ENCODE peak calls at places on chromosomes 3 and 15, in seven cellular contexts. G, J, R, T, M, Q and C are unnamed samples.

GRCh38 chr15:69610264-69610663 is 157.6 kb downstream of the RPLP1 start:
- DNase-seq in G (no peak), J (no peak), R (no peak), T (no peak), M (no peak), Q (no peak), C (no peak)

GRCh38 chr3:99879275-99879674 is 61.6 kb downstream of the CMSS1 start:
- DNase-seq in G (no peak), J (no peak), R (no peak), T (no peak), M (no peak), Q (no peak), C (no peak)

GRCh38 chr3:101677436-101678286 is 729 bp upstream of the ZBTB11 start:
- DNase-seq in G (peak), J (no peak), R (no peak), T (no peak), M (peak), Q (no peak), C (no peak)

GRCh38 chr3:10500717-10501663 is 4.4 kb downstream of the ATP2B2 start:
- DNase-seq in G (no peak), J (no peak), R (no peak), T (no peak), M (no peak), Q (no peak), C (no peak)

GRCh38 chr3:100893108-100893507 is 100.1 kb downstream of the ABI3BP start:
- DNase-seq in G (no peak), J (no peak), R (no peak), T (peak), M (no peak), Q (no peak), C (peak)

GRCh38 chr3:120171134-120171863 is 77.1 kb upstream of the GSK3B start:
- DNase-seq in G (no peak), J (no peak), R (no peak), T (no peak), M (no peak), Q (peak), C (no peak)

GRCh38 chr3:138124689-138125420 is 7.3 kb downstream of the A4GNT start:
- DNase-seq in G (no peak), J (no peak), R (no peak), T (peak), M (no peak), Q (peak), C (no peak)

GRCh38 chr3:4888913-4889846 is 90.1 kb upstream of the BHLHE40 start:
- DNase-seq in G (no peak), J (no peak), R (no peak), T (no peak), M (no peak), Q (peak), C (no peak)

GRCh38 chr3:42830437-42831320 is 21.4 kb downstream of the ACKR2 start:
- DNase-seq in G (no peak), J (no peak), R (no peak), T (peak), M (peak), Q (peak), C (no peak)

GRCh38 chr15:96264801-96265515 is 65.5 kb upstream of the NR2F2 start:
- DNase-seq in G (no peak), J (no peak), R (no peak), T (peak), M (no peak), Q (peak), C (no peak)

GRCh38 chr3:70065666-70066253 is 66.2 kb downstream of the SAMMSON start:
- DNase-seq in G (no peak), J (no peak), R (no peak), T (no peak), M (no peak), Q (no peak), C (no peak)

GRCh38 chr15:61537337-61537736 is 308.2 kb upstream of the RORA start:
- DNase-seq in G (no peak), J (no peak), R (no peak), T (no peak), M (no peak), Q (no peak), C (no peak)

GRCh38 chr3:51123531-51123930 is 261.6 kb upstream of the MANF start:
- DNase-seq in G (no peak), J (no peak), R (no peak), T (no peak), M (no peak), Q (no peak), C (no peak)

GRCh38 chr15:70271422-70272088 is 173.8 kb upstream of the TLE3 start:
- DNase-seq in G (peak), J (no peak), R (peak), T (peak), M (no peak), Q (peak), C (no peak)

GRCh38 chr3:195032106-195032759 is 238.7 kb downstream of the XXYLT1 start:
- DNase-seq in G (no peak), J (no peak), R (no peak), T (no peak), M (no peak), Q (no peak), C (no peak)

GRCh38 chr3:136818191-136818850 is 605 bp upstream of the SLC35G2 start:
- DNase-seq in G (peak), J (peak), R (peak), T (peak), M (peak), Q (peak), C (peak)

GRCh38 chr15:72338617-72339321 is 18.8 kb upstream of the CELF6 start:
- DNase-seq in G (peak), J (no peak), R (peak), T (no peak), M (no peak), Q (peak), C (no peak)

GRCh38 chr15:51132384-51133139 is 37.9 kb upstream of the TNFAIP8L3 start:
- DNase-seq in G (peak), J (no peak), R (peak), T (peak), M (peak), Q (peak), C (no peak)

GRCh38 chr15:45648521-45649200 is 13.8 kb downstream of the SQOR start:
- DNase-seq in G (no peak), J (no peak), R (no peak), T (peak), M (peak), Q (peak), C (no peak)

GRCh38 chr15:101652783-101653430 is 726 bp upstream of the TM2D3 start:
- DNase-seq in G (peak), J (no peak), R (peak), T (no peak), M (no peak), Q (peak), C (peak)

GRCh38 chr3:14377838-14378169 is 24.6 kb upstream of the SLC6A6 start:
- DNase-seq in G (no peak), J (no peak), R (no peak), T (no peak), M (peak), Q (no peak), C (peak)

GRCh38 chr3:52495777-52496602 is 852 bp downstream of the STAB1 start:
- DNase-seq in G (no peak), J (no peak), R (no peak), T (peak), M (no peak), Q (peak), C (no peak)
- H3K4me3 ChIP-seq in G (peak), J (peak), R (peak), T (no peak), M (no peak), Q (no peak), C (peak)

GRCh38 chr15:31083394-31083790 is 18.1 kb downstream of the TRPM1 start:
- DNase-seq in G (no peak), J (no peak), R (no peak), T (no peak), M (peak), Q (no peak), C (no peak)
- H3K4me3 ChIP-seq in G (no peak), J (no peak), R (no peak), T (no peak), M (no peak), Q (no peak), C (no peak)

DNA sequence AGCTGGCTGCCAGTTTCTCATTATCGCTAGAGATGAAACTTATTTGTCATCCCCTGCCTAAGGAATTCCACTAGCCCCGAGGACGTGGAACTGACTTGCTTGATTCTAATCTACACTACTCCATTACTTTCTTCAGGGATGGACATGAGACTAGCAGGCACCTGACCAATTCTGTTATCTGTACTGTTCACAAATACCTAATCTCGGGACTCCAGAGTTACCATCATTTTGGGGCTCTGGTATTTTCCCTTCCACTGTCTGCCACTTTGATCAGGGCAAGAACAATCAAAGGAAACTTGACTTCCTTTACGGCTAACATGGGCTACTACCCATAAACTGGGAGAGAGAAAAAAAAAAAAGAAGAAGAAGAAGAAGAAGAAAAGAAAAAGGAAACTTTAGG is 27.8 kb downstream of the BMF start:
- DNase-seq in G (peak), J (no peak), R (no peak), T (no peak), M (no peak), Q (no peak), C (no peak)
- H3K4me3 ChIP-seq in G (no peak), J (peak), R (no peak), T (no peak), M (no peak), Q (no peak), C (peak)

DNA sequence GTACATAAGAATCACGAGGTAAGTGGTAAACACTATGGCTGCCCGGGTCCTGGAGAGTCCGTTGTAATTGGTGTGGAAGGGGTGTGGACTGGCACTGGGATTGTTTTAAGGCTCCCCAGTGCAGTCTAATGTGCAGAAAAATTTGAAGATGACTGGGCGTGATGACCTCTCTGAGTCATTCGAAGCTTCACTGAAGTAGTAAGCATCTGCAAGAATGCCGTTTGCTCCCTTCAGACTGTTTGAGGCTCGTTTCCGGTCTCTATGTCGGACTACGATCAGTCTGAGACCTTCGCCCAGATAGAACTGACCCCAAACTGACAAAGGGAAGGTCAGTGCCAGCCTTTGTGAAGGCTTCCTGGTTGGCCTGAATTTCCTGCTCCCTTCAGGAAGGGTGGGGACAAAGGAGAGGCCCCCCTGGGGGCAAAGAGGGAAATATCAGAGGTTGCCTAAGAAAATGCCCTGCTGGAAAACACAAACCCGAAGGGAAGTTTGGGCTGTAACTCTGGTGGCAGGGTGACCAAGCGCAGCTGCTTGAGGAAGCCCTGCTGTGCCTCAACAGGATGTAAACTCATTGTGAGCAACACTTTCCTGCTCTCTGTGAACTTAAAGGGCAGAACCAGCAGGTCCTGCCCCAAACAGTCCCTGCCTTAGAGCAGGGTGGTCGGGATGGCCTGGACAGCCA is 34.6 kb downstream of the BTD start:
- DNase-seq in G (no peak), J (no peak), R (no peak), T (peak), M (no peak), Q (peak), C (no peak)
- H3K4me3 ChIP-seq in G (no peak), J (peak), R (no peak), T (no peak), M (no peak), Q (peak), C (no peak)

GRCh38 chr15:27382296-27382695 is 411.3 kb downstream of the GABRG3 start:
- DNase-seq in G (no peak), J (no peak), R (no peak), T (no peak), M (no peak), Q (no peak), C (no peak)
- H3K4me3 ChIP-seq in G (no peak), J (no peak), R (no peak), T (no peak), M (no peak), Q (no peak), C (no peak)

GRCh38 chr3:128051837-128052766 is at the start of gene SEC61A1:
- DNase-seq in G (peak), J (peak), R (peak), T (peak), M (peak), Q (peak), C (peak)

GRCh38 chr3:128054363-128054762 is 2.1 kb downstream of the SEC61A1 start:
- DNase-seq in G (no peak), J (no peak), R (no peak), T (peak), M (peak), Q (peak), C (no peak)

GRCh38 chr3:128052831-128053419 is 688 bp downstream of the SEC61A1 start:
- DNase-seq in G (no peak), J (no peak), R (no peak), T (no peak), M (no peak), Q (no peak), C (no peak)

GRCh38 chr3:128051459-128051836 is 789 bp upstream of the SEC61A1 start:
- DNase-seq in G (no peak), J (no peak), R (no peak), T (peak), M (no peak), Q (no peak), C (no peak)

DNA sequence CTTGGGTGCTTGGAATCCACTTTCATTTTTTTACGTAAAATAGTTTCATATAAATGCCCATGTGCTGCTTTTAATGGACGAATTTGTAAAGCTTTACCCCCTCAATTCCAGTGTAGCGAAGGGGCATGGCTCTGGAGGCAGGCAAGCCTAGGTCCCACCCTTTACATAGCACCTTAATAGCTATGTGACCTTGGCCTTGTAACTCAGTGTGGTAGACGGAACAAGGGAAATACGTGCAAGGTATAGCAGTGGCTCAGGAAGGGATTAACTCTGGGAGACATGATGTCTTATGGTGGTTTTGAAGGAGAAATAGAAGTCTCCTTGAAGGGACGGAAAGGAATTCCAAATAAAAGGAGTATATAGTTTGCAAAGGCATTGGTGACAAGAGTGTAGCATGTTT is 1.4 kb downstream of the SEC61A1 start:
- DNase-seq in G (no peak), J (no peak), R (no peak), T (no peak), M (no peak), Q (no peak), C (no peak)
- H3K4me3 ChIP-seq in G (peak), J (peak), R (peak), T (peak), M (no peak), Q (peak), C (peak)

DNA sequence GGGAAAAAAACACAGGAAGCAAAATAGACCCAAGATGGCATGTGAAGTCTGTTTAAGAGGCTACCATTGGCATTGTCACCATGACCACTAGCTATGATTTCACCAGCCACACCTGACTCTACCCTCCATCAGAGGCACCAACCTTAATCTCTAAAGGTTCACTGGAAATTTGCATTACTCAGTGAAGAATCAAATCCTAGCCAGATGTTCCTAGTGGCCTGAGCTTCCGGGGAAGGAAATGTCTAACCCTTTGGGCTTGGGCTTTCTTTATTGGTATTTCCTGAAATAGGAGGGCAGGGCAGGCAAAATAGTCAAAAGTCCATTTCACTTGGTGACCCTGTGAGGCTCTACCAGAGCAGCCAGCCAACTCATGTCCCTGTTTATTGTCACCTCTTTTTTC is 110.9 kb upstream of the PHLDB2 start:
- DNase-seq in G (no peak), J (no peak), R (no peak), T (no peak), M (no peak), Q (no peak), C (no peak)
- H3K4me3 ChIP-seq in G (no peak), J (no peak), R (no peak), T (no peak), M (no peak), Q (no peak), C (no peak)

GRCh38 chr3:35666893-35667292 is 27.6 kb downstream of the ARPP21 start:
- DNase-seq in G (no peak), J (no peak), R (no peak), T (peak), M (no peak), Q (no peak), C (no peak)

GRCh38 chr3:35665390-35666055 is 26.2 kb downstream of the ARPP21 start:
- DNase-seq in G (no peak), J (no peak), R (no peak), T (peak), M (no peak), Q (no peak), C (no peak)

GRCh38 chr3:35664460-35664919 is 25.2 kb downstream of the ARPP21 start:
- DNase-seq in G (peak), J (peak), R (peak), T (peak), M (peak), Q (no peak), C (peak)

GRCh38 chr3:35659808-35660207 is 20.5 kb downstream of the ARPP21 start:
- DNase-seq in G (no peak), J (no peak), R (no peak), T (peak), M (peak), Q (no peak), C (no peak)

DNA sequence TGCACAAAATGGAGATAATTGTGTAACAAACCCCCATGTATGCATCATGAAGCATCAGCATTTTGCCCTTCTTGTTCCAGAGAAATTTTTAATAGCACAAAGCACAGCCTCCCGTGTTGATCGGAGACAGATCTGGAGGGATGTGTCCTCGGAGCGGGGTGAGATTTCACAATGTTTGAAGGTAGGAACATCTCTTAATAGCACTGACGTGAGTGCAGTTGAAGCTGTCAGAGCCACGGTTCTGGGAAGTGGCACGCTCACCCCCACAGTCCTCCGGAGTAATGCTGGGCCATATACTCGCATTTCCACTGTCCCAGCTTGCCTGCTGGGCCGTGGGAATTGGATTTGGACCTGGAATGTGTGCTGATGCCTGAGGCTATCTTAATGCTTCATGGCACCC is 24.1 kb downstream of the ARPP21 start:
- DNase-seq in G (no peak), J (peak), R (no peak), T (no peak), M (no peak), Q (no peak), C (no peak)
- H3K4me3 ChIP-seq in G (no peak), J (no peak), R (no peak), T (no peak), M (no peak), Q (no peak), C (no peak)

DNA sequence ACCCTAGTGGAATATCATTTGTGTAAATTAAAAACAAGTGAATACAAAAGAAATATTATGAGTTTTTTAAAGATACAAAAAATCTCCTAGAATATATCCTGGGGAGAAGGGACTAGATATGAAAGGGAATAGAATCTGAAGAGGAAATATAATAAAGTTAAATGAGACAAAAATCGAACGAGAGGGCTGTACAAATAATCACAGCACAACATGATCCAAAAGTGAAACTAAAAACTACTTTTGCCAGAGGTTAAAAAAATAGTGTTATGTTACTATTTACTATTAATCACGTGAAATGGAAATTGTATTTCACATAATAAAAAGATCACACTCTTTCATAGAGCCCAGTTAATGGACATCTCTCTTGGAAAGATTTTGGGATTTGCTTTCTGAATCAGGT is 28.6 kb downstream of the CGGBP1 start:
- DNase-seq in G (no peak), J (no peak), R (no peak), T (no peak), M (no peak), Q (no peak), C (no peak)
- H3K4me3 ChIP-seq in G (no peak), J (peak), R (no peak), T (no peak), M (no peak), Q (peak), C (peak)

GRCh38 chr3:27528798-27529197 is 44.6 kb upstream of the SLC4A7 start:
- DNase-seq in G (no peak), J (no peak), R (no peak), T (no peak), M (no peak), Q (no peak), C (no peak)
- H3K4me3 ChIP-seq in G (no peak), J (no peak), R (no peak), T (no peak), M (no peak), Q (no peak), C (no peak)